ENCODE peak calls at places on chromosomes 7 and 10, in ten cellular contexts. R is CD8-positive, alpha-beta T cell; S is fibroblast of mammary gland; T is cardiac fibroblast; D is adrenal gland; G is natural killer cell; Q is bronchial epithelial cell; X is body of pancreas; Z is CD4-positive, alpha-beta T cell; A is ovary. L is an unnamed sample.

GRCh38 chr7:81715984-81716588 is 53.8 kb downstream of the HGF start:
- DNase-seq in R (no peak), S (peak; percentile 43), T (peak; percentile 58), D (no peak), G (no peak), Q (peak; percentile 50), X (no peak), Z (no peak), A (no peak), L (no peak)

GRCh38 chr10:105879396-105879795 is 1238.3 kb downstream of the SORCS3 start:
- DNase-seq in R (no peak), S (no peak), T (no peak), D (no peak), G (no peak), Q (no peak), X (no peak), Z (no peak), A (no peak), L (no peak)

GRCh38 chr10:72109619-72110215 is 21.4 kb upstream of the SPOCK2 start:
- DNase-seq in R (no peak), S (no peak), T (no peak), D (no peak), G (no peak), Q (no peak), X (no peak), Z (no peak), A (no peak), L (no peak)

GRCh38 chr10:19663344-19663743 is 152.9 kb upstream of the PLXDC2 start:
- DNase-seq in R (no peak), S (no peak), T (no peak), D (no peak), G (no peak), Q (no peak), X (no peak), Z (no peak), A (no peak), L (no peak)

GRCh38 chr7:106757846-106758245 is 96.9 kb upstream of the CCDC71L start:
- DNase-seq in R (no peak), S (peak; percentile 75), T (peak; percentile 73), D (peak; percentile 61), G (no peak), Q (peak; percentile 22), X (peak; percentile 30), Z (no peak), A (no peak), L (no peak)

GRCh38 chr7:159064121-159064815 is 80.4 kb downstream of the VIPR2 start:
- DNase-seq in R (no peak), S (no peak), T (no peak), D (no peak), G (no peak), Q (no peak), X (no peak), Z (no peak), A (no peak), L (no peak)

GRCh38 chr10:76382381-76382851 is 951.0 kb downstream of the LRMDA start:
- DNase-seq in R (no peak), S (peak; percentile 84), T (peak; percentile 42), D (no peak), G (no peak), Q (no peak), X (no peak), Z (no peak), A (no peak), L (no peak)

GRCh38 chr7:90853205-90853604 is 257.1 kb downstream of the CDK14 start:
- DNase-seq in R (no peak), S (no peak), T (no peak), D (no peak), G (no peak), Q (no peak), X (no peak), Z (no peak), A (no peak), L (no peak)

GRCh38 chr7:73725703-73726466 is 6.4 kb upstream of the STX1A start:
- DNase-seq in R (peak; percentile 84), S (peak; percentile 64), T (peak; percentile 73), D (peak; percentile 92), G (peak; percentile 89), Q (peak; percentile 66), X (peak; percentile 98), Z (peak; percentile 96), A (peak; percentile 86), L (no peak)

GRCh38 chr10:31413325-31413724 is 94.3 kb downstream of the ZEB1 start:
- DNase-seq in R (no peak), S (no peak), T (peak; percentile 13), D (no peak), G (no peak), Q (no peak), X (no peak), Z (no peak), A (no peak), L (no peak)

GRCh38 chr7:155831807-155832524 is 19.7 kb upstream of the SHH start:
- DNase-seq in R (no peak), S (no peak), T (no peak), D (no peak), G (no peak), Q (no peak), X (no peak), Z (no peak), A (no peak), L (no peak)

GRCh38 chr10:79938728-79939380 is 10.1 kb downstream of the SFTPD start:
- DNase-seq in R (no peak), S (no peak), T (no peak), D (peak; percentile 61), G (no peak), Q (no peak), X (no peak), Z (no peak), A (no peak), L (peak; percentile 25)

GRCh38 chr7:101486056-101486763 is 123.5 kb downstream of the COL26A1 start:
- DNase-seq in R (no peak), S (no peak), T (peak; percentile 12), D (no peak), G (no peak), Q (no peak), X (no peak), Z (no peak), A (no peak), L (no peak)

GRCh38 chr10:61608255-61609040 is 54.3 kb upstream of the CABCOCO1 start:
- DNase-seq in R (no peak), S (peak; percentile 6), T (peak; percentile 41), D (no peak), G (no peak), Q (no peak), X (no peak), Z (no peak), A (no peak), L (no peak)

GRCh38 chr7:97733276-97734206 is 1.7 kb downstream of the TAC1 start:
- DNase-seq in R (peak; percentile 14), S (no peak), T (no peak), D (no peak), G (no peak), Q (no peak), X (peak; percentile 7), Z (no peak), A (no peak), L (no peak)

GRCh38 chr10:8321990-8322389 is 267.5 kb downstream of the GATA3 start:
- DNase-seq in R (no peak), S (no peak), T (no peak), D (no peak), G (no peak), Q (no peak), X (no peak), Z (no peak), A (no peak), L (no peak)

GRCh38 chr7:158110034-158110590 is 477.5 kb downstream of the PTPRN2 start:
- DNase-seq in R (no peak), S (no peak), T (no peak), D (no peak), G (no peak), Q (no peak), X (no peak), Z (no peak), A (no peak), L (no peak)

GRCh38 chr7:100132126-100132525 is 5.4 kb downstream of the MBLAC1 start:
- DNase-seq in R (no peak), S (no peak), T (no peak), D (no peak), G (no peak), Q (no peak), X (no peak), Z (no peak), A (no peak), L (no peak)

GRCh38 chr10:97713828-97714400 is 384 bp downstream of the MARVELD1 start:
- DNase-seq in R (peak; percentile 54), S (peak; percentile 75), T (peak; percentile 69), D (peak; percentile 79), G (peak; percentile 33), Q (peak; percentile 74), X (peak; percentile 85), Z (peak; percentile 26), A (peak; percentile 79), L (no peak)
- TF ChIP-seq CTCF in R (no peak), S (no peak), T (peak; percentile 22), D (peak; percentile 13), G (no peak), Q (peak; percentile 54), X (peak; percentile 5), Z (no peak), A (no peak), L (peak; percentile 46)

DNA sequence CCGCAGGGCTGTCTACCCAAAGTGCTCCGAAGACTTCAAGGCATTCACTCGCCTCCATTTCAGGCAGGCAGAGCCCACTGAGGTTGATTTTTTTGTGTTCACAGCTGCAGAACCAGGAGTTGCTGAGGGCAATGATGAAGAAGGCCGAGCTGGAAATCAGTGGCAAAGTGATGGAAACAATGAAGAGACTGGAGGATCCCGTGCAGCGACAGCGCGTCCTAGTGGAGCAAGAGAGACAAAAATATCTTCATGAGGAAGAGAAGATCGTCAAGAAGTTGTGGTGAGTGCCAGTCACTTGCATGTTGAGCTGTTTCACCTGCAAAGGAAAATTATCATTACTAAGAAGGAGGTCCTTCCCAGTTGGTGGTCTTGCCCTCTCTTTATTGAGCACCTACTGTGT is 210.5 kb downstream of the ARHGAP21 start:
- DNase-seq in R (no peak), S (peak; percentile 45), T (peak; percentile 21), D (peak; percentile 19), G (no peak), Q (peak; percentile 10), X (peak; percentile 15), Z (no peak), A (no peak), L (no peak)
- TF ChIP-seq CTCF in R (no peak), S (peak; percentile 55), T (peak; percentile 64), D (peak; percentile 23), G (no peak), Q (peak; percentile 43), X (peak; percentile 7), Z (no peak), A (no peak), L (peak; percentile 37)

DNA sequence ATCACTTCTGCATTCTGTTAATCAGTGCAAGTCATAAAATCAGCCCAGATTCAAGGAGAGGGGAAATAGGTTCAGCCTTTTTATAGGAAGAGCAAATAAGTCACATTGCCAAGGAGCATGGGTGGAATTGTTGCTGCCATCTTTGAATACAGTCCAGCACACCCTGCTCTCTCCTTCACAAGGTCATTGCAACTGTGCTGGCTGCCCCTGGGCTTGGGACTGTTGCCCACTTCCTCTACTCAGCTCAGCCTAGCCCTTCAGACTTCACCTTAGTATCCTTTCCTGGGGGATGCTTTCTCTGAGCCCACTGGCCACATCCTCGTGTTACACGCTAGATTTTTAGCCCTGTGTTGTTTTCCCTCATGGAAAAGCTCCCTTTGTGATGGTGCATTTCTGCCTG is 527.7 kb downstream of the GALNT17 start:
- DNase-seq in R (no peak), S (no peak), T (no peak), D (peak; percentile 6), G (no peak), Q (no peak), X (no peak), Z (no peak), A (no peak), L (no peak)
- TF ChIP-seq CTCF in R (no peak), S (no peak), T (no peak), D (no peak), G (no peak), Q (no peak), X (no peak), Z (no peak), A (no peak), L (no peak)

GRCh38 chr7:1193593-1194424 is 33.8 kb upstream of the ZFAND2A start:
- DNase-seq in R (peak; percentile 29), S (peak; percentile 33), T (peak; percentile 61), D (peak; percentile 81), G (no peak), Q (peak; percentile 19), X (peak; percentile 78), Z (no peak), A (no peak), L (no peak)
- TF ChIP-seq CTCF in R (peak; percentile 15), S (peak; percentile 37), T (peak; percentile 42), D (peak; percentile 59), G (no peak), Q (peak; percentile 81), X (peak; percentile 58), Z (no peak), A (no peak), L (peak; percentile 37)

L was measured in GM12864.